ENCODE peak calls at places on chromosomes 6 and 20, in eight cellular contexts. W is activated CD8-positive, alpha-beta memory T cell treated with anti-CD3 and anti-CD28 coated beads for 4 hours; C is left lung; X is heart right ventricle; F is HS-5; B is Right ventricle myocardium inferior; J is Karpas-422; U is T-helper 2 cell. N is an unnamed sample.

GRCh38 chr20:31869942-31870702 is at the start of the genes DUSP15 and TTLL9:
- DNase-seq in J (no peak), C (peak), B (peak), W (no peak), U (no peak), X (peak), F (no peak), N (peak)

GRCh38 chr20:21096321-21097043 is 9.7 kb downstream of the LINC00237 start:
- DNase-seq in U (no peak), J (peak), X (no peak), C (no peak), W (no peak), F (no peak), B (no peak), N (no peak)

GRCh38 chr6:98716341-98716740 is 118.0 kb upstream of the POU3F2 start:
- DNase-seq in C (peak), F (no peak), J (no peak), X (no peak), B (no peak), W (no peak), U (no peak), N (no peak)

GRCh38 chr6:48397887-48398286 is 286.9 kb upstream of the PTCHD4 start:
- DNase-seq in U (no peak), J (no peak), B (no peak), C (no peak), F (no peak), W (no peak), X (no peak), N (no peak)

GRCh38 chr6:158487495-158487894 is 72.4 kb upstream of the TMEM181 start:
- DNase-seq in B (no peak), X (no peak), C (no peak), F (no peak), U (no peak), W (no peak), J (no peak), N (no peak)

GRCh38 chr20:50260480-50261221 is 70.0 kb downstream of the CEBPB start:
- DNase-seq in J (no peak), U (no peak), C (no peak), B (no peak), X (no peak), W (no peak), F (no peak), N (no peak)

GRCh38 chr20:53872561-53873248 is 197.7 kb downstream of the BCAS1 start:
- DNase-seq in F (no peak), X (no peak), W (no peak), C (no peak), B (no peak), J (no peak), U (peak), N (no peak)

GRCh38 chr20:25057234-25058050 is 497 bp downstream of the ACSS1 start:
- DNase-seq in F (no peak), C (peak), X (peak), B (peak), J (peak), W (peak), U (peak), N (peak)

GRCh38 chr20:4866429-4866828 is 134.9 kb downstream of the SLC23A2 start:
- DNase-seq in J (no peak), B (no peak), C (no peak), U (no peak), X (no peak), F (no peak), W (no peak), N (no peak)

GRCh38 chr6:136535017-136535416 is 15.2 kb downstream of the MAP7 start:
- DNase-seq in J (no peak), W (no peak), C (no peak), U (no peak), X (no peak), F (no peak), B (no peak), N (no peak)

GRCh38 chr6:104600659-104600971 is 259.1 kb downstream of the HACE1 start:
- DNase-seq in C (no peak), X (no peak), U (no peak), B (no peak), F (no peak), J (no peak), W (no peak), N (no peak)

GRCh38 chr6:103122766-103123601 is 1729.5 kb downstream of the GRIK2 start:
- DNase-seq in C (peak), B (no peak), U (no peak), W (no peak), F (peak), X (no peak), J (peak), N (peak)

GRCh38 chr20:47139934-47140333 is 216.6 kb downstream of the ZMYND8 start:
- DNase-seq in U (no peak), F (no peak), B (no peak), X (no peak), W (no peak), C (no peak), J (no peak), N (no peak)

GRCh38 chr20:37852666-37853065 is 50.3 kb upstream of the VSTM2L start:
- DNase-seq in J (no peak), C (no peak), X (no peak), B (no peak), F (no peak), U (no peak), W (no peak), N (no peak)

GRCh38 chr6:157273756-157274088 is 49.6 kb downstream of the TMEM242 start:
- DNase-seq in X (peak), U (peak), B (peak), F (no peak), W (peak), J (peak), C (peak), N (peak)

GRCh38 chr6:135183532-135184440 is 2.7 kb downstream of the MYB start:
- DNase-seq in W (peak), F (no peak), B (peak), X (no peak), U (peak), C (peak), J (peak), N (peak)

GRCh38 chr6:154408906-154409500 is 52.4 kb upstream of the IPCEF1 start:
- DNase-seq in W (no peak), J (peak), U (no peak), C (no peak), F (no peak), X (no peak), B (no peak), N (no peak)

GRCh38 chr20:57212890-57213276 is 53.6 kb downstream of the BMP7 start:
- DNase-seq in J (no peak), U (no peak), C (no peak), X (no peak), W (no peak), B (no peak), F (no peak), N (no peak)

GRCh38 chr20:59309218-59309617 is 8.8 kb downstream of the EDN3 start:
- DNase-seq in X (no peak), F (no peak), W (no peak), U (no peak), J (no peak), C (no peak), B (no peak), N (no peak)

GRCh38 chr20:47815866-47816265 is 30.6 kb upstream of the SULF2 start:
- DNase-seq in U (no peak), C (no peak), F (no peak), J (no peak), W (no peak), X (no peak), B (no peak), N (no peak)

N was measured in left cardiac atrium.